ENCODE peak calls at places on chromosomes 1 and 21, in ten cellular contexts. One of them, this sample, is unnamed.

GRCh38 chr1:109255673-109256072 is 6.3 kb downstream of the CELSR2 start:
- DNase-seq in astrocyte: no peak
- DNase-seq in hypothalamus: no peak
- DNase-seq in BE2C: peak
- DNase-seq in NCI-H446: peak
- DNase-seq in small intestine: no peak
- DNase-seq in dorsolateral prefrontal cortex: no peak
- DNase-seq in tibial nerve: no peak
- DNase-seq in neural crest cell: no peak
- DNase-seq in left kidney: no peak
- DNase-seq in this sample: peak

GRCh38 chr1:54248966-54249365 is 49.0 kb downstream of the MRPL37 start:
- DNase-seq in astrocyte: no peak
- DNase-seq in hypothalamus: no peak
- DNase-seq in BE2C: no peak
- DNase-seq in NCI-H446: peak
- DNase-seq in small intestine: no peak
- DNase-seq in dorsolateral prefrontal cortex: no peak
- DNase-seq in tibial nerve: no peak
- DNase-seq in neural crest cell: no peak
- DNase-seq in left kidney: no peak
- DNase-seq in this sample: no peak

GRCh38 chr1:221886311-221887090 is 144.6 kb upstream of the DUSP10 start:
- DNase-seq in astrocyte: no peak
- DNase-seq in hypothalamus: no peak
- DNase-seq in BE2C: no peak
- DNase-seq in NCI-H446: no peak
- DNase-seq in small intestine: no peak
- DNase-seq in dorsolateral prefrontal cortex: no peak
- DNase-seq in tibial nerve: no peak
- DNase-seq in neural crest cell: no peak
- DNase-seq in left kidney: no peak
- DNase-seq in this sample: no peak

GRCh38 chr1:228691926-228692325 is 43.4 kb upstream of the RHOU start:
- DNase-seq in astrocyte: peak
- DNase-seq in hypothalamus: no peak
- DNase-seq in BE2C: peak
- DNase-seq in NCI-H446: peak
- DNase-seq in small intestine: peak
- DNase-seq in dorsolateral prefrontal cortex: no peak
- DNase-seq in tibial nerve: no peak
- DNase-seq in neural crest cell: no peak
- DNase-seq in left kidney: peak
- DNase-seq in this sample: no peak

GRCh38 chr1:238647877-238648276 is 738.5 kb upstream of the CHRM3 start:
- DNase-seq in astrocyte: peak
- DNase-seq in hypothalamus: no peak
- DNase-seq in BE2C: no peak
- DNase-seq in NCI-H446: peak
- DNase-seq in small intestine: no peak
- DNase-seq in dorsolateral prefrontal cortex: no peak
- DNase-seq in tibial nerve: no peak
- DNase-seq in neural crest cell: no peak
- DNase-seq in left kidney: peak
- DNase-seq in this sample: no peak

GRCh38 chr1:85199667-85200366 is 999 bp downstream of the SYDE2 start:
- DNase-seq in astrocyte: no peak
- DNase-seq in hypothalamus: no peak
- DNase-seq in BE2C: no peak
- DNase-seq in NCI-H446: no peak
- DNase-seq in small intestine: peak
- DNase-seq in dorsolateral prefrontal cortex: no peak
- DNase-seq in tibial nerve: no peak
- DNase-seq in neural crest cell: no peak
- DNase-seq in left kidney: no peak
- DNase-seq in this sample: no peak

GRCh38 chr1:171581226-171581625 is 40.8 kb upstream of the MYOCOS start:
- DNase-seq in astrocyte: no peak
- DNase-seq in hypothalamus: no peak
- DNase-seq in BE2C: no peak
- DNase-seq in NCI-H446: no peak
- DNase-seq in small intestine: no peak
- DNase-seq in dorsolateral prefrontal cortex: no peak
- DNase-seq in tibial nerve: no peak
- DNase-seq in neural crest cell: no peak
- DNase-seq in left kidney: no peak
- DNase-seq in this sample: no peak

GRCh38 chr1:152565535-152566215 is 905 bp downstream of the LCE3E start:
- DNase-seq in astrocyte: no peak
- DNase-seq in hypothalamus: no peak
- DNase-seq in BE2C: no peak
- DNase-seq in NCI-H446: no peak
- DNase-seq in small intestine: no peak
- DNase-seq in dorsolateral prefrontal cortex: no peak
- DNase-seq in tibial nerve: no peak
- DNase-seq in neural crest cell: no peak
- DNase-seq in left kidney: no peak
- DNase-seq in this sample: no peak

GRCh38 chr1:218624051-218624450 is 278.9 kb downstream of the TGFB2 start:
- DNase-seq in astrocyte: no peak
- DNase-seq in hypothalamus: no peak
- DNase-seq in BE2C: no peak
- DNase-seq in NCI-H446: no peak
- DNase-seq in small intestine: no peak
- DNase-seq in dorsolateral prefrontal cortex: no peak
- DNase-seq in tibial nerve: no peak
- DNase-seq in neural crest cell: no peak
- DNase-seq in left kidney: no peak
- DNase-seq in this sample: no peak

GRCh38 chr1:31866450-31866801 is 50.6 kb upstream of the SPOCD1 start:
- DNase-seq in astrocyte: no peak
- DNase-seq in hypothalamus: no peak
- DNase-seq in BE2C: no peak
- DNase-seq in NCI-H446: no peak
- DNase-seq in small intestine: no peak
- DNase-seq in dorsolateral prefrontal cortex: no peak
- DNase-seq in tibial nerve: no peak
- DNase-seq in neural crest cell: no peak
- DNase-seq in left kidney: peak
- DNase-seq in this sample: no peak

GRCh38 chr1:185491604-185492003 is 174.6 kb upstream of the IVNS1ABP start:
- DNase-seq in astrocyte: no peak
- DNase-seq in hypothalamus: no peak
- DNase-seq in BE2C: no peak
- DNase-seq in NCI-H446: no peak
- DNase-seq in small intestine: no peak
- DNase-seq in dorsolateral prefrontal cortex: no peak
- DNase-seq in tibial nerve: no peak
- DNase-seq in neural crest cell: no peak
- DNase-seq in left kidney: no peak
- DNase-seq in this sample: no peak

GRCh38 chr1:38898653-38899230 is 17.4 kb upstream of the GJA9 start:
- DNase-seq in astrocyte: peak
- DNase-seq in hypothalamus: no peak
- DNase-seq in BE2C: no peak
- DNase-seq in NCI-H446: no peak
- DNase-seq in small intestine: no peak
- DNase-seq in dorsolateral prefrontal cortex: no peak
- DNase-seq in tibial nerve: no peak
- DNase-seq in neural crest cell: no peak
- DNase-seq in left kidney: no peak
- DNase-seq in this sample: no peak

GRCh38 chr1:112410704-112411103 is 14.7 kb downstream of the CTTNBP2NL start:
- DNase-seq in astrocyte: no peak
- DNase-seq in hypothalamus: no peak
- DNase-seq in BE2C: no peak
- DNase-seq in NCI-H446: no peak
- DNase-seq in small intestine: no peak
- DNase-seq in dorsolateral prefrontal cortex: no peak
- DNase-seq in tibial nerve: no peak
- DNase-seq in neural crest cell: no peak
- DNase-seq in left kidney: no peak
- DNase-seq in this sample: no peak

GRCh38 chr1:222817529-222817928 is 2.7 kb downstream of the DISP1 start:
- DNase-seq in astrocyte: peak
- DNase-seq in hypothalamus: no peak
- DNase-seq in BE2C: no peak
- DNase-seq in NCI-H446: no peak
- DNase-seq in small intestine: peak
- DNase-seq in dorsolateral prefrontal cortex: no peak
- DNase-seq in tibial nerve: no peak
- DNase-seq in neural crest cell: no peak
- DNase-seq in left kidney: no peak
- DNase-seq in this sample: no peak

GRCh38 chr1:44048816-44049215 is 17.6 kb upstream of the SLC6A9 start:
- DNase-seq in astrocyte: peak
- DNase-seq in hypothalamus: no peak
- DNase-seq in BE2C: no peak
- DNase-seq in NCI-H446: no peak
- DNase-seq in small intestine: no peak
- DNase-seq in dorsolateral prefrontal cortex: no peak
- DNase-seq in tibial nerve: no peak
- DNase-seq in neural crest cell: no peak
- DNase-seq in left kidney: no peak
- DNase-seq in this sample: no peak

GRCh38 chr21:28152729-28153128 is 839.9 kb downstream of the LTN1 start:
- DNase-seq in astrocyte: no peak
- DNase-seq in hypothalamus: no peak
- DNase-seq in BE2C: no peak
- DNase-seq in NCI-H446: no peak
- DNase-seq in small intestine: no peak
- DNase-seq in dorsolateral prefrontal cortex: no peak
- DNase-seq in tibial nerve: no peak
- DNase-seq in neural crest cell: no peak
- DNase-seq in left kidney: no peak
- DNase-seq in this sample: no peak

GRCh38 chr21:28587748-28588147 is 404.9 kb downstream of the LTN1 start:
- DNase-seq in astrocyte: no peak
- DNase-seq in hypothalamus: no peak
- DNase-seq in BE2C: no peak
- DNase-seq in NCI-H446: no peak
- DNase-seq in small intestine: no peak
- DNase-seq in dorsolateral prefrontal cortex: no peak
- DNase-seq in tibial nerve: no peak
- DNase-seq in neural crest cell: no peak
- DNase-seq in left kidney: no peak
- DNase-seq in this sample: no peak

GRCh38 chr1:55519276-55519675 is 304.1 kb upstream of the USP24 start:
- DNase-seq in astrocyte: no peak
- DNase-seq in hypothalamus: no peak
- DNase-seq in BE2C: no peak
- DNase-seq in NCI-H446: no peak
- DNase-seq in small intestine: no peak
- DNase-seq in dorsolateral prefrontal cortex: no peak
- DNase-seq in tibial nerve: no peak
- DNase-seq in neural crest cell: no peak
- DNase-seq in left kidney: no peak
- DNase-seq in this sample: no peak

GRCh38 chr1:102858695-102859094 is 249.6 kb downstream of the COL11A1 start:
- DNase-seq in astrocyte: no peak
- DNase-seq in hypothalamus: no peak
- DNase-seq in BE2C: no peak
- DNase-seq in NCI-H446: no peak
- DNase-seq in small intestine: no peak
- DNase-seq in dorsolateral prefrontal cortex: no peak
- DNase-seq in tibial nerve: no peak
- DNase-seq in neural crest cell: no peak
- DNase-seq in left kidney: peak
- DNase-seq in this sample: no peak

GRCh38 chr1:20729990-20730689 is 2.4 kb downstream of the SH2D5 start:
- DNase-seq in astrocyte: no peak
- DNase-seq in hypothalamus: no peak
- DNase-seq in BE2C: no peak
- DNase-seq in NCI-H446: no peak
- DNase-seq in small intestine: no peak
- DNase-seq in dorsolateral prefrontal cortex: no peak
- DNase-seq in tibial nerve: no peak
- DNase-seq in neural crest cell: no peak
- DNase-seq in left kidney: peak
- DNase-seq in this sample: no peak

GRCh38 chr1:224058303-224058702 is 55.6 kb upstream of the FBXO28 start:
- DNase-seq in astrocyte: peak
- DNase-seq in hypothalamus: no peak
- DNase-seq in BE2C: no peak
- DNase-seq in NCI-H446: no peak
- DNase-seq in small intestine: no peak
- DNase-seq in dorsolateral prefrontal cortex: no peak
- DNase-seq in tibial nerve: no peak
- DNase-seq in neural crest cell: no peak
- DNase-seq in left kidney: no peak
- DNase-seq in this sample: no peak

GRCh38 chr1:24351918-24352637 is 32.9 kb downstream of the GRHL3 start:
- DNase-seq in astrocyte: peak
- DNase-seq in hypothalamus: no peak
- DNase-seq in BE2C: peak
- DNase-seq in NCI-H446: no peak
- DNase-seq in small intestine: no peak
- DNase-seq in dorsolateral prefrontal cortex: peak
- DNase-seq in tibial nerve: no peak
- DNase-seq in neural crest cell: no peak
- DNase-seq in left kidney: no peak
- DNase-seq in this sample: no peak

GRCh38 chr1:21175670-21176581 is 771 bp downstream of the EIF4G3 start:
- DNase-seq in astrocyte: no peak
- DNase-seq in hypothalamus: peak
- DNase-seq in BE2C: peak
- DNase-seq in NCI-H446: peak
- DNase-seq in small intestine: peak
- DNase-seq in dorsolateral prefrontal cortex: peak
- DNase-seq in tibial nerve: no peak
- DNase-seq in neural crest cell: peak
- DNase-seq in left kidney: peak
- DNase-seq in this sample: peak

GRCh38 chr1:8472668-8473067 is 154.8 kb downstream of the SLC45A1 start:
- DNase-seq in astrocyte: no peak
- DNase-seq in hypothalamus: no peak
- DNase-seq in BE2C: no peak
- DNase-seq in NCI-H446: no peak
- DNase-seq in small intestine: no peak
- DNase-seq in dorsolateral prefrontal cortex: no peak
- DNase-seq in tibial nerve: no peak
- DNase-seq in neural crest cell: no peak
- DNase-seq in left kidney: peak
- DNase-seq in this sample: no peak

GRCh38 chr1:59029768-59030167 is 245.9 kb upstream of the JUN start:
- DNase-seq in astrocyte: no peak
- DNase-seq in hypothalamus: no peak
- DNase-seq in BE2C: no peak
- DNase-seq in NCI-H446: no peak
- DNase-seq in small intestine: peak
- DNase-seq in dorsolateral prefrontal cortex: no peak
- DNase-seq in tibial nerve: no peak
- DNase-seq in neural crest cell: no peak
- DNase-seq in left kidney: no peak
- DNase-seq in this sample: no peak

GRCh38 chr1:232884262-232884661 is 66.1 kb upstream of the NTPCR start:
- DNase-seq in astrocyte: peak
- DNase-seq in hypothalamus: no peak
- DNase-seq in BE2C: no peak
- DNase-seq in NCI-H446: no peak
- DNase-seq in small intestine: no peak
- DNase-seq in dorsolateral prefrontal cortex: no peak
- DNase-seq in tibial nerve: no peak
- DNase-seq in neural crest cell: no peak
- DNase-seq in left kidney: no peak
- DNase-seq in this sample: no peak

GRCh38 chr1:198291924-198292323 is 135.1 kb downstream of the NEK7 start:
- DNase-seq in astrocyte: no peak
- DNase-seq in hypothalamus: no peak
- DNase-seq in BE2C: no peak
- DNase-seq in NCI-H446: no peak
- DNase-seq in small intestine: no peak
- DNase-seq in dorsolateral prefrontal cortex: no peak
- DNase-seq in tibial nerve: no peak
- DNase-seq in neural crest cell: no peak
- DNase-seq in left kidney: no peak
- DNase-seq in this sample: no peak

GRCh38 chr1:188689542-188689941 is 1788.1 kb downstream of the BRINP3 start:
- DNase-seq in astrocyte: peak
- DNase-seq in hypothalamus: no peak
- DNase-seq in BE2C: no peak
- DNase-seq in NCI-H446: peak
- DNase-seq in small intestine: no peak
- DNase-seq in dorsolateral prefrontal cortex: peak
- DNase-seq in tibial nerve: no peak
- DNase-seq in neural crest cell: no peak
- DNase-seq in left kidney: no peak
- DNase-seq in this sample: peak